ENCODE peak calls at places on chromosomes 1 and 21, in eight cellular contexts. U is A549, F is tibial nerve, T is breast epithelium, S is HCT116, D is IMR-90, H is body of pancreas, M is testis. I is an unnamed sample.

GRCh38 chr1:186605762-186606350 is 74.4 kb downstream of the PTGS2 start:
- DNase-seq in U (no peak), F (no peak), T (no peak), S (peak), D (peak), H (peak), M (peak), I (no peak)

GRCh38 chr1:102886638-102887037 is 221.7 kb downstream of the COL11A1 start:
- DNase-seq in U (no peak), F (no peak), T (no peak), S (no peak), D (no peak), H (no peak), M (no peak), I (no peak)

GRCh38 chr1:167491586-167492408 is 26.5 kb downstream of the CD247 start:
- DNase-seq in U (no peak), F (no peak), T (no peak), S (no peak), D (no peak), H (no peak), M (no peak), I (no peak)

GRCh38 chr21:44710756-44711326 is 531 bp downstream of the TSPEAR start:
- DNase-seq in U (no peak), F (peak), T (no peak), S (no peak), D (no peak), H (no peak), M (no peak), I (peak)

GRCh38 chr1:25773441-25774125 is 26.4 kb upstream of the SELENON start:
- DNase-seq in U (peak), F (no peak), T (peak), S (no peak), D (peak), H (peak), M (no peak), I (no peak)

GRCh38 chr1:186301448-186301847 is 73.6 kb downstream of the TPR start:
- DNase-seq in U (no peak), F (no peak), T (no peak), S (no peak), D (no peak), H (no peak), M (no peak), I (no peak)

GRCh38 chr1:65691152-65691900 is 101.4 kb upstream of the PDE4B start:
- DNase-seq in U (no peak), F (no peak), T (no peak), S (no peak), D (no peak), H (no peak), M (no peak), I (no peak)

GRCh38 chr21:29022141-29022540 is 2.3 kb upstream of the USP16 start:
- DNase-seq in U (no peak), F (no peak), T (no peak), S (no peak), D (no peak), H (no peak), M (no peak), I (no peak)

GRCh38 chr1:63169057-63169456 is 153.3 kb upstream of the FOXD3 start:
- DNase-seq in U (no peak), F (no peak), T (no peak), S (no peak), D (no peak), H (no peak), M (no peak), I (no peak)

GRCh38 chr1:99146129-99146848 is 118.0 kb upstream of the PLPPR4 start:
- DNase-seq in U (no peak), F (no peak), T (no peak), S (no peak), D (no peak), H (no peak), M (no peak), I (no peak)

GRCh38 chr1:61742620-61743431 is 546 bp downstream of the PATJ start:
- DNase-seq in U (peak), F (peak), T (no peak), S (no peak), D (peak), H (peak), M (peak), I (peak)

GRCh38 chr1:30450148-30450817 is 273.1 kb downstream of the MATN1 start:
- DNase-seq in U (no peak), F (no peak), T (no peak), S (no peak), D (no peak), H (no peak), M (no peak), I (no peak)

GRCh38 chr21:16517380-16517779 is 787.6 kb downstream of the USP25 start:
- DNase-seq in U (no peak), F (no peak), T (no peak), S (no peak), D (peak), H (no peak), M (no peak), I (no peak)

GRCh38 chr21:35987475-35987874 is 72.9 kb downstream of the SETD4 start:
- DNase-seq in U (no peak), F (no peak), T (no peak), S (no peak), D (no peak), H (no peak), M (no peak), I (no peak)

GRCh38 chr1:186424539-186424938 is 36.4 kb downstream of the PDC start:
- DNase-seq in U (no peak), F (no peak), T (no peak), S (no peak), D (no peak), H (peak), M (peak), I (no peak)

GRCh38 chr1:44035726-44036408 is 4.6 kb upstream of the SLC6A9 start:
- DNase-seq in U (no peak), F (no peak), T (no peak), S (no peak), D (no peak), H (peak), M (peak), I (peak)

GRCh38 chr1:228408041-228408868 is 1.6 kb upstream of the TRIM11 start:
- DNase-seq in U (no peak), F (no peak), T (no peak), S (no peak), D (no peak), H (no peak), M (no peak), I (peak)

GRCh38 chr1:229759037-229759435 is 133.0 kb downstream of the URB2 start:
- DNase-seq in U (no peak), F (no peak), T (no peak), S (no peak), D (peak), H (no peak), M (no peak), I (no peak)

GRCh38 chr1:56331207-56331891 is 248.0 kb downstream of the PLPP3 start:
- DNase-seq in U (no peak), F (no peak), T (no peak), S (no peak), D (no peak), H (no peak), M (no peak), I (no peak)

GRCh38 chr1:31143455-31143854 is 77.9 kb upstream of the PUM1 start:
- DNase-seq in U (no peak), F (no peak), T (no peak), S (no peak), D (no peak), H (no peak), M (no peak), I (no peak)

GRCh38 chr21:43343095-43343991 is 83.6 kb downstream of the SIK1 start:
- DNase-seq in U (peak), F (no peak), T (peak), S (no peak), D (no peak), H (peak), M (no peak), I (no peak)

GRCh38 chr21:46634966-46635323 is 529 bp upstream of the PRMT2 start:
- DNase-seq in U (peak), F (peak), T (no peak), S (peak), D (peak), H (peak), M (peak), I (peak)

GRCh38 chr1:43329995-43330751 is 7.4 kb upstream of the MPL start:
- DNase-seq in U (no peak), F (no peak), T (no peak), S (no peak), D (peak), H (peak), M (peak), I (no peak)

GRCh38 chr1:232891116-232891515 is 59.3 kb upstream of the NTPCR start:
- DNase-seq in U (no peak), F (no peak), T (no peak), S (no peak), D (peak), H (no peak), M (no peak), I (no peak)

GRCh38 chr1:51344602-51345299 is 14.4 kb upstream of the TTC39A start:
- DNase-seq in U (no peak), F (no peak), T (no peak), S (no peak), D (no peak), H (peak), M (peak), I (no peak)

GRCh38 chr1:58966917-58967733 is 183.3 kb upstream of the JUN start:
- DNase-seq in U (no peak), F (no peak), T (no peak), S (no peak), D (no peak), H (no peak), M (no peak), I (no peak)

GRCh38 chr1:58971629-58972140 is 187.8 kb upstream of the JUN start:
- DNase-seq in U (no peak), F (no peak), T (no peak), S (no peak), D (peak), H (peak), M (no peak), I (no peak)

GRCh38 chr1:58966103-58966916 is 182.5 kb upstream of the JUN start:
- DNase-seq in U (no peak), F (no peak), T (no peak), S (no peak), D (no peak), H (no peak), M (no peak), I (no peak)

GRCh38 chr1:58964880-58965279 is 181.0 kb upstream of the JUN start:
- DNase-seq in U (no peak), F (no peak), T (no peak), S (no peak), D (peak), H (peak), M (no peak), I (no peak)

DNA sequence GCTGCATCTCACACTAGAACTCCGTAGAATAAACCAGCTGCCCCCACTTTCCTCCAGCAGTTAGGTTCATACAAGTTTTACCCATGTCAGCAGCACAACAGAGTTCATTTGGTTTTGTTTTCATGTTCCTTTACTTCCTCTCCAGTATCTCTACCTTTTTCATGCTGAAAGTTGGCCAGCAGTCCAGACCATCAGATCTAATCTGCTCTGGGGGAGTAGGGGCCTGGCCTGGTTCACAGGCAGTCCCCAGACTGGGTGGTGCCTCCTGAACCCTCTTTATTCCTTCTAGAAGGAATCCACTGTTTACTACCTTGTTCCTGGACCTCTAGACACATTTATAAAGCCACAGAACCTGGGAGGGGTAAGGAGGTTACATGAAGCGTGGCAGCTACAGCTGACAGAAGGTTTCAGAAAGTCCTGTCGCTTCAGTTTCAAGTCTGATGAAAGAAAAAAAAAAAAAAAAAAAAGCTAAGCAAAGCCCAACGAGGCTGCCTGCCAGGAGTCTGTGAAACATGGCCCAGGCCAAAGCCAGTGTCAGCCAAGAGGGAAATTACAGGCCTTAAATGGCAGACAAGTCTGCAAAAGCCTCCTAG is 184.6 kb upstream of the JUN start:
- DNase-seq in U (no peak), F (peak), T (peak), S (no peak), D (peak), H (peak), M (peak), I (peak)
- TF ChIP-seq POLR2A in U (no peak), F (no peak), T (no peak), S (no peak), D (no peak), H (no peak), M (no peak), I (no peak)

DNA sequence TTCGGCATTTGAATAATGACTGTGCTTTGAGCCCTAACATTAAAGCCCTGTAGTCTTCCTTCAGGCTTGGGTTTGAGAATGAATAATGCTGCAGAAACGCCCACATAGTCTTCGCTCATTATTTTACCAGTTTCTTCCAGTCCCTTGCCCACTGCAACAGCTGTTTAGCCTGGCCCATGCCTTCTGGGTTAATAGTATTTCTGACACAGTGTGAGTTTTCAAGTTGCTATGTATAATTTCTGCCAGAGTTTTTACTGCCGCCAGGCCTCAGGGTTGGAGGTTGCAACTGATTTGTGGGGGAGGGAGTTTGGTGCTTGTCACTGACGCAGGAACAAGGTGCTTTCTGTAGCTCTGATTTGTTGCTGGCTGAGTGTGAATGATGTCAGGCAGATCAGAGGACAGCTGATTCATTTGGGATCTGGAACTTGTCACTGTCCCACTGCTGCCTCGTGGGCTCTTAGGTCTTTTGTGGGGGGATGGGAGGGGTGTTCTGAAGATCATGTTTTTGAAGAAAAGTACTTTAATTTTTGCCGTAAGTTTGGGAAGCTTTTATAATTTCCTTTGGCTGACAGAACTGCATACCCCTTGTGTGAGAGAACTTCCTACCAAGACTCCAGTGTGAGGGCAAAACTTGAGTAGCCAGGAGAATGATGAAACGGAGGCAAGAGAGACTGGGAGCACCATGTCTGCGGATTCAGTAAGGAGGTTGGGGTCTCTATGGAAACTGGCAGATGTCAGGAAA is 109.9 kb downstream of the MAST2 start:
- DNase-seq in U (no peak), F (no peak), T (no peak), S (no peak), D (peak), H (peak), M (peak), I (peak)
- H3K4me3 ChIP-seq in U (no peak), F (no peak), T (no peak), S (no peak), D (no peak), H (no peak), M (no peak), I (no peak)

GRCh38 chr1:236750928-236751327 is 44.2 kb upstream of the MTR start:
- DNase-seq in U (no peak), F (no peak), T (no peak), S (no peak), D (no peak), H (no peak), M (no peak), I (no peak)

GRCh38 chr1:236753964-236754363 is 41.1 kb upstream of the MTR start:
- DNase-seq in U (no peak), F (no peak), T (no peak), S (no peak), D (no peak), H (no peak), M (no peak), I (no peak)

GRCh38 chr1:236751385-236751784 is 43.7 kb upstream of the MTR start:
- DNase-seq in U (no peak), F (no peak), T (no peak), S (no peak), D (no peak), H (no peak), M (no peak), I (no peak)

GRCh38 chr1:236753554-236753953 is 41.5 kb upstream of the MTR start:
- DNase-seq in U (peak), F (no peak), T (no peak), S (peak), D (peak), H (peak), M (peak), I (no peak)

DNA sequence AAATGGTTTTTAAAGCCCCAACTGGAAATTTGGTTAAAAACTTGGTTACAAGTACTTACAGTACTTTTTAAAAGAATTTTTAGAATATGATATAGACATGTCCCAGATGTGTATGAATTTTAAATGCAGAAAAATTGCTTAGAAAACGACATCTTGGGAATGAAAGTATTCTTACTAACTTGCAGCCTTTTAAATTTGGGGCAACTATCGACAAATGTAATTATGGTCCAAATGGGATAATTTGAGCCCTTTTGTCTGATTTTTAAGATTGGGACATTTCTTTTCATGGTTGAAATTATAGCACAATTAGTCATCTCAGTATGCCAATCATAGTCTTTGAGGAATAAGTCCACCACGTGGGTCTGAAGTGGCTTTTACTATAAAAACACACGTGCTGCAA is 43.2 kb upstream of the MTR start:
- DNase-seq in U (no peak), F (no peak), T (no peak), S (no peak), D (no peak), H (no peak), M (no peak), I (no peak)
- TF ChIP-seq POLR2A in U (no peak), F (no peak), T (no peak), S (no peak), D (no peak), H (no peak), M (no peak), I (no peak)

GRCh38 chr1:116586741-116587143 is 15.9 kb upstream of the CD58 start:
- DNase-seq in U (no peak), F (no peak), T (no peak), S (no peak), D (no peak), H (no peak), M (no peak), I (no peak)

GRCh38 chr1:116585886-116586285 is 15.1 kb upstream of the CD58 start:
- DNase-seq in U (no peak), F (no peak), T (no peak), S (no peak), D (no peak), H (no peak), M (no peak), I (no peak)

GRCh38 chr1:116587496-116588308 is 16.9 kb upstream of the CD58 start:
- DNase-seq in U (no peak), F (no peak), T (no peak), S (no peak), D (no peak), H (no peak), M (no peak), I (no peak)
- H3K4me3 ChIP-seq in U (no peak), F (no peak), T (no peak), S (no peak), D (no peak), H (no peak), M (no peak), I (no peak)

DNA sequence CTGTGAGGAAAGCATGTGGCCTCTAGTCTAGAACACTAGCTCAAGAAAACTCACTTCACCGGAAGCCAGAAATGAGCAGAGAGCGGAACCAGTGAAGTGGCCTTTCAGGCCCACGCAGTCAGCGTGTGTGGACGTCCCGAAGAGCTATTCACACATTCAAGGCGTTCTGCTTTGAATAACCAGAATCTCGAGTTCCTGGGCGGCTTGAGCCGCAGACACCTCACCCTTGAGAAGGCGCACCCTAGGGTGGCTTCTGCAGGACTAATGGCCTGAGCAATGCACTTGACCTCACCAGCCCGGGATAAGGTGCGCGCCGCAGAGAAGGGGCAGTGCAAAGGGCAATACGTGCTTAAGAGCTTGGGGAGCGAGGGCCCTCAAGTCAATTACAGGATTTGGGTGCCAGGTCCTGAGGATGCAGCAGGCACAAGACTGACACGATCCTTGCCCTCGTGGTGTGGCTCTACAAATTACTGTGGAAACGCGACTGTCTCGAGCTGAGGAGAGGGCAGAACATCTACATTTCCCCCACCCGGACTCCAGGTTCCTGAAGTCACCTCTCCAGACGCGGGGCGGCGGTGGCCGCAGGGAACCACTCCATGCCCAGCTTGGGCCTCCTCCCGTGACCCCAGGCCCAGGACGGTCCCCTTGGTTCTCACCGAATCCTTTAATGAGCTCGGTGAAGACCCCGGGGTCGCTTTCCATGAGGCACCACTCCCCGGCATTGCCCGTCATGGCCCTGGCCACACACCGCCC is 455 bp downstream of the UCHL5 start:
- DNase-seq in U (peak), F (no peak), T (peak), S (no peak), D (peak), H (peak), M (peak), I (no peak)
- TF ChIP-seq POLR2A in U (no peak), F (no peak), T (no peak), S (no peak), D (no peak), H (no peak), M (no peak), I (no peak)

DNA sequence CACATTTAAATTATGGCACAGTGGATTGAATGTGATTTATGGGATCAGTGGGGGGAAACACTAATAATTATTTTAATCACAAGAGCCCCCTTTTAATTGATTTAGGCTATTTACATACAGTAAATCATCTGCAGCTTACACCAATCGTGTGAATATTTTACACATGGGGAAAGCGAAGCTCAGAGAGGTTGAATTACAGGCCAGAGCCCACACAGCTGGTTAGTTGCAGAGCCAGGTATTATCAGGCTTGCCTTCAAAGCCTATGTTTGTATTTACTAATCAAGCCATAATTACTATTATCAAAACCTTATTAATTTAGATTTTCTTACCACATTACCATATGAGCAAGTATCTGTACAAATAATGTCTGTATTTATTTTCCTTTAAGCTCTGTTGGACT is 749 bp downstream of the SDCCAG8 start:
- DNase-seq in U (no peak), F (no peak), T (no peak), S (no peak), D (no peak), H (no peak), M (no peak), I (no peak)
- H3K4me3 ChIP-seq in U (peak), F (peak), T (peak), S (peak), D (peak), H (peak), M (peak), I (peak)

I was measured in ovary.